ENCODE peak calls at places on chromosomes 7 and 10, in seven cellular contexts. R is stimulated activated CD4-positive, alpha-beta T cell treated with anti-CD3 and anti-CD28 coated beads, Interleukin-4, amount 100 ng/mL, for 24 hours; S is naive thymus-derived CD8-positive, alpha-beta T cell; H is activated naive CD4-positive, alpha-beta T cell; K is stimulated activated CD8-positive, alpha-beta memory T cell treated with anti-CD3 and anti-CD28 coated beads, Interleukin-7, amount 100 ng/mL, for 4 hours; F is amniotic epithelial cell; T is astrocyte of the cerebellum. A is an unnamed sample.

GRCh38 chr10:100567249-100567648 is 31.5 kb downstream of the HIF1AN start:
- DNase-seq in K (no peak), T (no peak), F (no peak), R (no peak), S (no peak), H (no peak), A (no peak)

GRCh38 chr7:17153571-17153970 is 144.9 kb upstream of the AHR start:
- DNase-seq in H (no peak), F (peak; percentile 23), S (no peak), T (no peak), R (no peak), K (no peak), A (no peak)

GRCh38 chr7:123041085-123041484 is 45.6 kb upstream of the TAS2R16 start:
- DNase-seq in S (no peak), T (peak; percentile 87), F (peak; percentile 72), H (no peak), R (no peak), K (no peak), A (no peak)

GRCh38 chr10:44278669-44279337 is 106.1 kb downstream of the CXCL12 start:
- DNase-seq in R (no peak), T (no peak), K (no peak), S (no peak), H (no peak), F (peak; percentile 32), A (no peak)

GRCh38 chr7:1516586-1517251 is 12.5 kb upstream of the INTS1 start:
- DNase-seq in R (no peak), H (no peak), T (no peak), K (no peak), S (no peak), F (no peak), A (no peak)

GRCh38 chr7:105439174-105439893 is 50.6 kb upstream of the SRPK2 start:
- DNase-seq in R (no peak), F (peak; percentile 89), K (no peak), H (no peak), S (no peak), T (peak; percentile 27), A (no peak)

GRCh38 chr7:68964060-68964459 is 634.2 kb upstream of the AUTS2 start:
- DNase-seq in H (no peak), T (no peak), F (peak; percentile 43), K (no peak), S (no peak), R (no peak), A (no peak)

GRCh38 chr7:97145068-97145467 is 27.6 kb downstream of the SDHAF3 start:
- DNase-seq in T (peak; percentile 35), F (peak; percentile 45), S (no peak), R (no peak), H (no peak), K (no peak), A (no peak)

GRCh38 chr7:158043461-158044155 is 544.0 kb downstream of the PTPRN2 start:
- DNase-seq in H (no peak), T (no peak), K (no peak), S (no peak), R (no peak), F (no peak), A (no peak)

GRCh38 chr10:102819054-102819453 is 18.2 kb downstream of the CYP17A1 start:
- DNase-seq in H (no peak), R (no peak), T (no peak), K (no peak), S (no peak), F (no peak), A (no peak)

GRCh38 chr7:127678330-127678729 is 26.3 kb downstream of the SND1 start:
- DNase-seq in F (no peak), K (no peak), S (no peak), H (no peak), R (no peak), T (peak; percentile 33), A (no peak)

GRCh38 chr10:27258838-27259532 is 18.4 kb upstream of the ACBD5 start:
- DNase-seq in H (no peak), R (no peak), S (no peak), F (no peak), T (no peak), K (no peak), A (no peak)